ENCODE peak calls at places on chromosomes 6 and 20, in ten cellular contexts. F, T, D, J, L, N, A, C, E and Q are unnamed samples.

GRCh38 chr20:59669451-59669850 is 65.1 kb downstream of the PHACTR3 start:
- DNase-seq in F (no peak), T (no peak), D (no peak), J (no peak), L (no peak), N (no peak), A (no peak), C (no peak), E (no peak), Q (no peak)

GRCh38 chr6:16473184-16473907 is 235.0 kb downstream of the GMPR start:
- DNase-seq in F (no peak), T (no peak), D (no peak), J (no peak), L (no peak), N (no peak), A (no peak), C (peak), E (no peak), Q (peak)

GRCh38 chr6:33826537-33826936 is 22.7 kb upstream of the MLN start:
- DNase-seq in F (no peak), T (no peak), D (no peak), J (peak), L (no peak), N (no peak), A (no peak), C (no peak), E (no peak), Q (peak)

GRCh38 chr20:4920655-4921054 is 80.7 kb downstream of the SLC23A2 start:
- DNase-seq in F (no peak), T (no peak), D (no peak), J (no peak), L (no peak), N (no peak), A (no peak), C (no peak), E (no peak), Q (no peak)

GRCh38 chr6:72642435-72642834 is 20.6 kb downstream of the KCNQ5 start:
- DNase-seq in F (no peak), T (no peak), D (no peak), J (no peak), L (no peak), N (no peak), A (no peak), C (no peak), E (no peak), Q (no peak)

GRCh38 chr6:110495949-110496348 is 19.5 kb upstream of the SLC22A16 start:
- DNase-seq in F (no peak), T (no peak), D (no peak), J (no peak), L (no peak), N (no peak), A (no peak), C (no peak), E (no peak), Q (no peak)

GRCh38 chr6:121521164-121521555 is 85.7 kb downstream of the GJA1 start:
- DNase-seq in F (no peak), T (no peak), D (peak), J (no peak), L (no peak), N (no peak), A (no peak), C (no peak), E (no peak), Q (no peak)

GRCh38 chr6:43763133-43763797 is 6.7 kb upstream of the VEGFA start:
- DNase-seq in F (no peak), T (no peak), D (no peak), J (no peak), L (peak), N (no peak), A (no peak), C (no peak), E (no peak), Q (no peak)

GRCh38 chr20:9166153-9166780 is 97.4 kb downstream of the PLCB4 start:
- DNase-seq in F (no peak), T (no peak), D (no peak), J (peak), L (no peak), N (no peak), A (no peak), C (no peak), E (no peak), Q (peak)

GRCh38 chr20:309306-309840 is 12.0 kb downstream of the ZCCHC3 start:
- DNase-seq in F (no peak), T (no peak), D (peak), J (peak), L (no peak), N (no peak), A (no peak), C (no peak), E (no peak), Q (no peak)

GRCh38 chr20:57877131-57877784 is 167.4 kb upstream of the PMEPA1 start:
- DNase-seq in F (no peak), T (no peak), D (no peak), J (no peak), L (no peak), N (no peak), A (no peak), C (no peak), E (no peak), Q (no peak)

GRCh38 chr6:11133281-11133680 is 21.8 kb upstream of the ERVFRD-1 start:
- DNase-seq in F (no peak), T (no peak), D (no peak), J (no peak), L (no peak), N (no peak), A (no peak), C (no peak), E (no peak), Q (no peak)

GRCh38 chr6:43181942-43182860 is at the start of gene CUL9:
- DNase-seq in F (peak), T (peak), D (peak), J (peak), L (peak), N (peak), A (peak), C (peak), E (peak), Q (peak)

GRCh38 chr20:14848806-14849205 is 511.4 kb upstream of the FLRT3 start:
- DNase-seq in F (no peak), T (no peak), D (no peak), J (no peak), L (no peak), N (no peak), A (no peak), C (no peak), E (no peak), Q (no peak)

GRCh38 chr20:10906830-10907229 is 233.0 kb upstream of the JAG1 start:
- DNase-seq in F (no peak), T (no peak), D (no peak), J (no peak), L (no peak), N (no peak), A (no peak), C (no peak), E (no peak), Q (no peak)